ENCODE peak calls at places on chromosomes 13 and 19, in four cellular contexts. D is HepG2, I is K562, T is GM12878. Z is an unnamed sample.

GRCh38 chr19:44748426-44749254 is at the start of gene BCL3:
- DNase-seq in D (no peak), T (no peak), I (peak), Z (no peak)

GRCh38 chr13:40348096-40348679 is 318.3 kb downstream of the FOXO1 start:
- DNase-seq in D (peak), I (no peak), T (no peak), Z (no peak)

GRCh38 chr19:10155834-10156233 is 36.1 kb upstream of the EIF3G start:
- DNase-seq in I (no peak), D (no peak), T (no peak), Z (no peak)

GRCh38 chr19:40356681-40357595 is 8.4 kb downstream of the PLD3 start:
- DNase-seq in I (no peak), T (no peak), D (no peak), Z (no peak)

GRCh38 chr19:4284176-4284958 is 5.3 kb downstream of the SHD start:
- DNase-seq in T (no peak), D (peak), I (peak), Z (peak)

GRCh38 chr19:40252395-40252794 is 25.9 kb upstream of the CCNP start:
- DNase-seq in D (no peak), I (no peak), T (no peak), Z (no peak)

GRCh38 chr13:23386533-23386932 is 47.0 kb downstream of the SACS start:
- DNase-seq in T (no peak), I (no peak), D (no peak), Z (no peak)

GRCh38 chr19:35931874-35932202 is 4.3 kb upstream of the LRFN3 start:
- DNase-seq in T (no peak), I (no peak), D (no peak), Z (no peak)

GRCh38 chr13:74132768-74133656 is 1.2 kb downstream of the KLF12 start:
- DNase-seq in D (no peak), T (no peak), I (no peak), Z (peak)

GRCh38 chr13:32001392-32001768 is 30.2 kb upstream of the FRY start:
- DNase-seq in T (no peak), D (peak), I (peak), Z (peak)

GRCh38 chr13:71677114-71677513 is 189.9 kb downstream of the DACH1 start:
- DNase-seq in D (no peak), T (no peak), I (no peak), Z (no peak)

GRCh38 chr13:28493740-28494536 is 990 bp downstream of the FLT1 start:
- DNase-seq in T (no peak), I (no peak), D (no peak), Z (peak)

GRCh38 chr13:30738526-30738925 is 3.2 kb downstream of the ALOX5AP start:
- DNase-seq in T (no peak), I (no peak), D (no peak), Z (no peak)

GRCh38 chr13:59270327-59270726 is 893.4 kb downstream of the DIAPH3 start:
- DNase-seq in D (no peak), I (no peak), T (no peak), Z (no peak)

GRCh38 chr19:30358821-30359580 is 13.2 kb upstream of the ZNF536 start:
- DNase-seq in T (no peak), D (no peak), I (no peak), Z (no peak)

GRCh38 chr13:26445092-26445491 is 112.4 kb upstream of the WASF3 start:
- DNase-seq in D (no peak), I (no peak), T (no peak), Z (no peak)

GRCh38 chr13:69903081-69903480 is 204.5 kb upstream of the ATXN8OS start:
- DNase-seq in D (no peak), T (no peak), I (no peak), Z (no peak)

GRCh38 chr13:27124571-27124970 is 47.0 kb downstream of the USP12 start:
- DNase-seq in I (no peak), D (no peak), T (no peak), Z (no peak)

GRCh38 chr19:35090795-35091214 is 24.8 kb upstream of the FXYD3 start:
- DNase-seq in D (no peak), T (no peak), I (no peak), Z (peak)

GRCh38 chr13:91326156-91326555 is 21.3 kb upstream of the MIR17HG start:
- DNase-seq in I (no peak), T (no peak), D (no peak), Z (no peak)

GRCh38 chr19:39645800-39646411 is 9.8 kb upstream of the LGALS16 start:
- DNase-seq in D (peak), T (no peak), I (no peak), Z (peak)

GRCh38 chr19:10870955-10871603 is at the start of gene CARM1:
- DNase-seq in T (peak), D (peak), I (peak), Z (peak)

GRCh38 chr19:6459356-6460098 is at the start of gene SLC25A23:
- DNase-seq in T (peak), D (peak), I (peak), Z (peak)

GRCh38 chr13:23384111-23384510 is 49.4 kb downstream of the SACS start:
- DNase-seq in I (no peak), D (no peak), T (peak), Z (no peak)

GRCh38 chr13:67230774-67231480 is 791 bp upstream of the PCDH9 start:
- DNase-seq in I (peak), D (peak), T (no peak), Z (peak)

GRCh38 chr13:29543230-29544215 is 52.0 kb downstream of the SLC7A1 start:
- DNase-seq in T (peak), D (peak), I (peak), Z (no peak)

GRCh38 chr19:58353717-58354477 is 605 bp upstream of the A1BG start:
- DNase-seq in I (no peak), D (no peak), T (no peak), Z (no peak)

GRCh38 chr19:17406039-17406886 is 833 bp upstream of the BST2 start:
- DNase-seq in I (no peak), D (no peak), T (no peak), Z (no peak)

GRCh38 chr19:11141937-11142527 is 13.6 kb downstream of the SPC24 start:
- DNase-seq in T (no peak), I (peak), D (peak), Z (no peak)

GRCh38 chr19:47377801-47378200 is 28.7 kb downstream of the DHX34 start:
- DNase-seq in T (no peak), I (no peak), D (no peak), Z (no peak)

GRCh38 chr19:23817519-23817918 is 58.8 kb upstream of the ZNF681 start:
- DNase-seq in I (peak), D (peak), T (no peak), Z (peak)

GRCh38 chr13:74966814-74967213 is 515.2 kb downstream of the TBC1D4 start:
- DNase-seq in I (no peak), D (no peak), T (no peak), Z (no peak)

GRCh38 chr19:13172335-13173128 is 22.3 kb downstream of the IER2 start:
- DNase-seq in D (no peak), T (no peak), I (peak), Z (no peak)

GRCh38 chr13:112902669-112903068 is 66.3 kb upstream of the MCF2L start:
- DNase-seq in T (no peak), D (no peak), I (no peak), Z (no peak)

GRCh38 chr13:46648166-46648607 is 95.2 kb downstream of the LRCH1 start:
- DNase-seq in T (no peak), D (peak), I (peak), Z (peak)

GRCh38 chr13:43433691-43434121 is 353.1 kb downstream of the ENOX1 start:
- DNase-seq in T (no peak), D (no peak), I (no peak), Z (no peak)

GRCh38 chr13:65585346-65585745 is 1644.8 kb downstream of the PCDH9 start:
- DNase-seq in T (no peak), I (no peak), D (peak), Z (peak)

GRCh38 chr19:33428627-33429013 is 55.1 kb downstream of the CEBPG start:
- DNase-seq in D (no peak), T (no peak), I (no peak), Z (no peak)

GRCh38 chr13:100512422-100512821 is 76.2 kb downstream of the GGACT start:
- DNase-seq in D (no peak), T (no peak), I (no peak), Z (no peak)

GRCh38 chr13:114145722-114146121 is 13.3 kb upstream of the RASA3 start:
- DNase-seq in T (no peak), I (no peak), D (no peak), Z (no peak)

GRCh38 chr13:114145256-114145655 is 12.8 kb upstream of the RASA3 start:
- DNase-seq in D (no peak), I (no peak), T (no peak), Z (no peak)

GRCh38 chr13:114142640-114143490 is 10.4 kb upstream of the RASA3 start:
- DNase-seq in I (no peak), D (no peak), T (no peak), Z (peak)

GRCh38 chr13:114144606-114145244 is 12.3 kb upstream of the RASA3 start:
- DNase-seq in T (no peak), D (no peak), I (no peak), Z (no peak)

DNA sequence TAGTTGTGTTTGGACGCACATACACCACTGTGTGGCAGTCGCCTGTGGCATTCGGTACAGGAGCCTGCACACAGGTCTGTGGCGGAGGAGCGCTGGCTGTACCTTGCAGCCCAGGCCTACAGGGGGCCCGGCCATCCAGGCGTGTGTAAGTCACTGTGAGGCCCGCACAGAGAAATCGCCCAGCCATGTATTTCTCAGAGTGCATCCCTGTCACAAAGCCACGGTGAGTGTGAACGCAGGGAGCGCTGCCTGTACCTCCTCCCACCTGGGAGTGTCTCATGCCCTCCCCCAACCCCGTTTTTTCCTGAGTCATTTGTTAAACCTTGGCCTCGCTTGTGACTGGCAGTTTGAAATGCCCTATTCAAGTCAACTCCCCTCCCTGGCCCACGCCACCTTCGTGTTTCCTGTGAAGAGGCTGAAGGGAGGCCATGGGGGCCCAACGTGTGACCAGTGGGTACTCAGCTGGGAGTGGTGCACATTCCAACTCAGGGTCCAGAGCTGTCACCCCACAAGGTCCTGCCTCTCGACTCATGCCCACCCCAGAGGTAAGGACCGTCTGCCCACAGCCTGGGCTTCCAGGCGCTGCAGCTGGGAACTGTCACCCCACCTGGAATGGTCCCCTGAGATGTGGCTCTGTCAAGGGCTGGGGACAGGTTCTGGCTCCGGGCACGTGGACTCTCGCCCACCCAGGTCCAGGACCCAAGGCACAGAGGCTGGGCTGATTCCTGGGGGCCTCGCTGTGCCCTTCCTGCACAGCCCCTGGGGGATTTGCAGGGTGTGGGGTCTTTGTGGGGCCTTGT is 11.6 kb upstream of the RASA3 start:
- DNase-seq in I (peak), T (no peak), D (peak), Z (peak)
- TF ChIP-seq CBFB in I (no peak), T (no peak), D (no peak), Z (no peak)

DNA sequence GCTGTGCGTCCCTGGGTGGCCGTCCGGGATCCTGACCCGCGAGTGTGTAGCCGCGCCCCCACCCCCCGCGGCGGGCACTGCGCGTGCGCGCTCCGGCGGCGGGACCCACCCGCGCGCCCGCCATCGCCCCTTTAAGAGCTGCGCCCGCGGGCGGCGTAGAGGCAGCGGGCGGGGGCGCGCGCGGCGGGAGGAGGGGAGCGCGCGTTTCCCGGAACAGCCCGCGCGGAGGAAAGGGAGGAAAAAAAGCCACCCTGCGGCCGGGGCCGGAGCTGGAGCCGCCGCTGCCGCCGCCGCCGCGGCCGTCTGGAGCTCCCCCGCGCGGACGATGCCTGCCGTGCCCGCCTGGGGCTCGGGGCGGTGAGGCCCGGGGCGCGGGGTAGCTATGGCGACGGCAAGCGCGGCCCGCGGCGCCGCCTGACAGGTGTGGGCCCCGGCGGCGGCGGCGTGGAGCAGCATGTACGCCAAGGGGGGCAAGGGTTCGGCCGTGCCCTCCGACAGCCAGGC is at the start of gene SSBP4:
- DNase-seq in I (peak), T (no peak), D (peak), Z (peak)
- TF ChIP-seq ATF2 in I (no peak), T (no peak), D (no peak), Z (no peak)

GRCh38 chr19:51689751-51690358 is 3.3 kb upstream of the SPACA6 start:
- DNase-seq in I (peak), T (no peak), D (no peak), Z (peak)

GRCh38 chr19:51690359-51691121 is 2.6 kb upstream of the SPACA6 start:
- DNase-seq in I (peak), D (no peak), T (no peak), Z (peak)

GRCh38 chr19:51687791-51688664 is 5.1 kb upstream of the SPACA6 start:
- DNase-seq in T (no peak), I (peak), D (no peak), Z (peak)

GRCh38 chr19:51691122-51692064 is 1.7 kb upstream of the SPACA6 start:
- DNase-seq in T (no peak), D (no peak), I (no peak), Z (peak)

GRCh38 chr19:51688665-51689571 is 4.2 kb upstream of the SPACA6 start:
- DNase-seq in I (peak), T (no peak), D (peak), Z (peak)
- TF ChIP-seq CBFB in I (no peak), T (no peak), D (no peak), Z (no peak)

GRCh38 chr19:7973883-7974282 is 30.4 kb upstream of the TIMM44 start:
- DNase-seq in T (no peak), D (no peak), I (no peak), Z (no peak)
- TF ChIP-seq ATF2 in T (no peak), D (no peak), I (no peak), Z (no peak)

GRCh38 chr13:108728370-108728769 is 99.0 kb downstream of the MYO16 start:
- DNase-seq in I (no peak), D (peak), T (no peak), Z (peak)
- TF ChIP-seq CBFB in I (no peak), D (no peak), T (no peak), Z (no peak)

DNA sequence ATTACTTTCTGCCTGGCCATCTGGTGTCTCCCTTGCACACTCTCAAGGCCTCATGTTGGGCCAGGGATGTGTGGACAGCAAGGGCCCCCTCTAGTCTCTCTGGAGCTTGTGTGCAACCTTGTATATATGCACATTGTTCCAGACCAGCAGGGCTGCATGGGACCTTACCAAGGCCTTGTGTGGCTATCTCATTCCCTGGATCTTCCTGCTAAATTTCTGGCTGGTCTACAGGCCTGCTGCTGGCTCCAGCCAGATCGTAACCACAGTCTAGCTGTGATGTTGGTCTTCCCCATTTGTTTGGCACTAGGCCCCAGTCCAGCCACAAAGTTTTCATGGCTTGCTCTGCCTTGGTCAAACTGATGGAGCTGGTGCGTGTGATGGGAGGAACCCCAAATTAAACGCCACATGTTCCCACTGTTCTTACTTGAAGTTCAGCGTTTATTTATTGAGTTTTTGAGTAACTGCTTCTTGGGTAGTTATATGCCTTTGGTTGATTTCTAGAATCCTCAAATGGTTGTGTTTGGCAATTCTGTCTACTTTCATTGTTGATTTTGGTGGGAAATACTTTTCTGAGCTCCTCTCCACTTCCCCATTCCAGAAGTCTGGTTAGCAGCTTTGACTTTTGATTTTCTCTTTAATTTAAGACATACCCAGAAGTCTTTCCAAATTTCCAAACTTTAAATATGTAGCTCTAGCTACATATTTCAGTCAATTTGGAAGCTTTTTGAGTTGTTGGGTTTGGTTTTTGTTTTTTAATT is 56.4 kb downstream of the SIPA1L3 start:
- DNase-seq in T (no peak), D (peak), I (no peak), Z (no peak)
- TF ChIP-seq ATF2 in T (no peak), D (no peak), I (no peak), Z (no peak)

DNA sequence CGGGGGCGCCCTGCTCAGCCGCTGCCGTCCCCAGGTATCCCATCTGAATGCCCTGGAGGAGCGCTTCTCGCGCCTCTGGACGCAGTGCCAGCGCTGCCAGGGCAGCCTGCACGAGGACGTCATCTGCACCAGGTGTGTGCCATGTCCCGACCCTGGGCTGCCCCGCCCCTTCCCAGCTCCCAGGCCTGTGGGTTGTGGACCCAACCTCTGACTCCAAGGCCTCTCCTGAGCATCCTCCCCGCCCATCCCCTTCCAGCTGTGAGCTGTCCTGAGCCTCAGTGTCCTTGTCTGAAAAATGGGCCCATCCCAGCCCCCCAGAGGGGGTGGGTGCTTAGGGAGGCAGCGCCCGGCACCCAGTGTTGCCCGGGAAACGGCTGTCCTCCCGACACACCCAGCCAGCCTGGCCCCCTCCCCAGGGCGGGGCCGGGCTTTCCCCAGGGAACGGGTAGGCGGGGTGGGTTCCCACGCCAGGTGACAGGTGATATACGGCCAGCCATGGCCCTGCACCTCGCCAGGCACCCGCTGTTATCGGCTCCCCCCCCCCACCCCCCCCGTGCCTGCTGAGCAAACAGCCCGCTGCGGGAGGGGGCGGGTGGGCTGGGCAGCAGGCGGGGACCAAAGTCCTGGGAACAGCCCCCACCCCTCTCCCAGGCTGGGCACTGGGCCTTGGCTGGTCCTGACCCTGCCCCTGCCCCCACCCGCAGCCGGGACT is 1.4 kb upstream of the SPIB start:
- DNase-seq in T (no peak), D (no peak), I (no peak), Z (no peak)
- TF ChIP-seq CBFB in T (no peak), D (no peak), I (no peak), Z (no peak)

GRCh38 chr19:14370169-14370998 is 10.9 kb upstream of the ADGRE5 start:
- DNase-seq in D (no peak), T (no peak), I (peak), Z (no peak)
- TF ChIP-seq ATF2 in D (no peak), T (no peak), I (no peak), Z (no peak)

Z was measured in WTC11.